ENCODE peak calls at places on chromosomes 5 and 9, in ten cellular contexts. J is uterus, M is heart left ventricle, A is GM12878, X is ovary, F is IMR-90, V is A549, E is endothelial cell of umbilical vein, C is HCT116, R is transverse colon. K is an unnamed sample.

GRCh38 chr5:116573617-116574431 is 799 bp downstream of the SEMA6A start:
- DNase-seq in A (no peak), F (no peak), C (no peak), E (peak), R (peak), V (peak), J (no peak), X (peak), M (no peak), K (no peak)

GRCh38 chr9:79801459-79801858 is 229.7 kb downstream of the TLE4 start:
- DNase-seq in F (no peak), A (no peak), E (peak), R (no peak), X (no peak), V (no peak), M (no peak), J (no peak), C (no peak), K (no peak)

GRCh38 chr5:147578228-147579024 is 68.6 kb upstream of the DPYSL3 start:
- DNase-seq in M (no peak), A (no peak), F (peak), E (peak), V (peak), R (no peak), X (no peak), J (no peak), C (peak), K (no peak)

GRCh38 chr9:89160797-89161196 is 17.8 kb downstream of the SHC3 start:
- DNase-seq in C (no peak), X (no peak), A (no peak), R (no peak), M (no peak), F (no peak), V (no peak), E (no peak), J (no peak), K (no peak)

GRCh38 chr5:82909816-82910215 is 167.4 kb downstream of the TMEM167A start:
- DNase-seq in M (no peak), J (no peak), X (no peak), R (no peak), A (no peak), E (no peak), C (no peak), F (no peak), V (no peak), K (no peak)

GRCh38 chr9:14719231-14719923 is 3.2 kb downstream of the CER1 start:
- DNase-seq in C (no peak), F (no peak), E (no peak), J (no peak), A (no peak), V (no peak), X (no peak), R (no peak), M (no peak), K (no peak)

GRCh38 chr9:132698989-132699388 is 28.7 kb downstream of the GTF3C4 start:
- DNase-seq in J (no peak), M (no peak), R (peak), E (peak), V (no peak), F (no peak), A (no peak), C (no peak), X (no peak), K (no peak)

GRCh38 chr5:108735790-108736189 is 11.9 kb upstream of the FER start:
- DNase-seq in J (no peak), F (peak), A (no peak), M (no peak), C (no peak), E (peak), R (no peak), V (no peak), X (no peak), K (no peak)

GRCh38 chr9:117768740-117769400 is 64.7 kb downstream of the TLR4 start:
- DNase-seq in F (no peak), V (no peak), J (no peak), R (no peak), X (no peak), E (no peak), A (no peak), M (no peak), C (no peak), K (no peak)

GRCh38 chr5:54743997-54744788 is 226.6 kb downstream of the SNX18 start:
- DNase-seq in F (peak), E (peak), M (no peak), R (peak), J (no peak), C (no peak), A (peak), X (no peak), V (no peak), K (no peak)

GRCh38 chr5:447501-447900 is 4.5 kb downstream of the EXOC3 start:
- DNase-seq in X (peak), M (no peak), E (no peak), V (no peak), A (no peak), C (no peak), R (no peak), F (no peak), J (no peak), K (no peak)

GRCh38 chr5:445591-445990 is 2.6 kb downstream of the EXOC3 start:
- DNase-seq in X (no peak), V (no peak), R (no peak), F (no peak), M (no peak), A (no peak), J (peak), E (no peak), C (no peak), K (no peak)

GRCh38 chr5:446066-446725 is 3.2 kb downstream of the EXOC3 start:
- DNase-seq in C (no peak), X (peak), V (no peak), J (no peak), F (no peak), R (peak), E (no peak), A (no peak), M (no peak), K (no peak)

GRCh38 chr5:448061-448765 is 5.2 kb downstream of the EXOC3 start:
- DNase-seq in M (peak), C (no peak), R (peak), E (no peak), F (no peak), A (no peak), J (no peak), X (peak), V (no peak), K (peak)

DNA sequence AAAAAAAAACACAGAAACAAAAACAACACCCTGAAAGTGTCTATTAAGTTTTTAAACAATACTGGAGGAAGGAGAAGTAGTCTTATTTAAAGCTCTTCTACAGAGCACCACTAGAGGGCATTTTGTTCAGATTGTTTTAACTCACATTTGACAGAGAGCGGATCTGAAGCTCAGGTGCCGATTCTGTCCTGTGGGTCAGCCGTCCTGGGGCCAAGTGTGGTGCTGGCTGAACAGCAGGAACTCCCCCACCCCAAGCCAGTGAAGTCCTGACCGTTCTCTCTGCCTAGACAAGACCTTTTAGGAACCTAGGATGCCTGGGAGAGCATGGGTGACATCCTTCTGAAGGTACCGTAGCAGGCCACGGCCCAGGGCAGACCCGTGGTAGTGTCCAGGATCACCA is 3.9 kb downstream of the EXOC3 start:
- DNase-seq in X (peak), V (peak), E (peak), R (peak), C (peak), M (no peak), A (no peak), J (no peak), F (peak), K (no peak)
- TF ChIP-seq CTCF in X (no peak), V (peak), E (peak), R (peak), C (peak), M (peak), A (peak), J (no peak), F (peak), K (peak)

DNA sequence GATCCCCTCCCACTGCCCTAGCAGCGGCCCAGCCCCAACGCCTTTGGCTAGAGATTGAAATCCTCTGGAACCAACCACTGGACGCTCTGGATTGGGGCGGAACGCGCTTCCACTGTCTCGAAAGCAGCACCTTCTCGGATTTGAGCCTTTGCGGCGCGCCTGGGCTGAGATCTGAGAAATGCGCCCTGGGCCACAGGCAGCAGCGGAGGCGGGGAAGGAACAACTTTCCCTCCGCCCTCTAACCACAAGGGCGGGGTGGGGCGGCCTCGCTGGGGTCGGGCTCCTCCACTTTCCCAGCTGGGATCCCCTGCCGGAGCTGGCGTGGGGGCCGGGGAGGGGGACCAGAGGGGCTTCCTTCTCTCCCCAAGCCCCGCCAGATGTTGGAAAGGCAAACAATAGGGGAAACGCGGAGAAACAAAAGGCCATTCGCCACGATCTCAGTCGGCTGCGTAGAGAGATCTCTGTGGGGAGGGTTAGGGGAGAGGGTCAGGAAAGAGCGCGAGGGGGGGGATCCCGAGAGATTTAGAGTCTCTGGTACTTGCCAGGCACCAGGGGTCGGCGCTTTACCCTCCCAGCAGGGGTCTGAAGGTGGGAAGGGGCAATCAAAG is 1.2 kb downstream of the MOB3B start:
- DNase-seq in A (no peak), E (peak), M (peak), F (peak), V (no peak), C (no peak), X (peak), J (peak), R (peak), K (peak)
- TF ChIP-seq POLR2A in A (no peak), E (no peak), M (no peak), F (no peak), V (no peak), C (no peak), X (peak), J (peak), R (peak), K (peak)

GRCh38 chr9:101566904-101567724 is 27.7 kb downstream of the PPP3R2 start:
- DNase-seq in E (peak), A (no peak), M (no peak), F (peak), X (no peak), V (peak), R (no peak), J (no peak), C (peak), K (no peak)
- TF ChIP-seq CTCF in E (peak), A (peak), M (no peak), F (peak), X (no peak), V (peak), R (peak), J (no peak), C (peak), K (no peak)

DNA sequence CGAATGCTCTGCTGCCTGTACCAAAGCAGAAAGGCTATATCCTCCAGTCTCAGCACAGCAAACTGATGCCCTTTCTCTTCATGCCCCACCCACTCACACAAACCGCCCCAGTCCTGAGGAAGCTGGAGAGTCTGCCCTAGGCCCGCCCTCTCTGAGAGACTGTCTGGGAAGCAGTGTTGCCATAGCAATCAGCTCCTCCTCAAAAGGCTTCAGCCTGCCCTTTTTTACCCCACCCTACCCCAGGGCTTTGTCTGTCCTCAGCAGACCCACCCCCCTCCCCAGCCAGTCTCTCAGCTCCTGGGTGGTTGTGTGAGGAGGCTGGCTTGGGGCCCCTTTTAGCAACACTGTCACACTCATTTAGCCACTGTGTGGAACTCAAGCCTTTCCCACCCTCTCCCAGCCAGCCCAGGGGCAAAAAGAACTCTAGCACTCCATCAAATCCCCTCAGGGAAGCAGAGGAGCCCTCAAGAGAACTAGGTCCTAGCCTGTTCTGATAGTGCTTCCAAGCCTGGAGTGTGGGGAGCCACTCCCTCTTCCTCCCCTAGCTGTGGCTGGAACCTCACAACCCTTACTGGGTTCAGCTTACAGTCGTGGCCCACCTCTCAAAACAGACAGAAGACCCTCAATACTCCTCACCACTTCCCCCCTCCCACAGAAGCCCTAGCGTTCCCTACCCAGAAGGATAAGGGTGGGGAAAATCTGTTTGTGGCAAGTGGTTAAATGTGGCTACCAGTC is 1.4 kb downstream of the ATOSB start:
- DNase-seq in C (peak), V (no peak), E (peak), A (no peak), M (peak), R (peak), J (peak), X (peak), F (peak), K (peak)
- TF ChIP-seq POLR2A in C (no peak), V (no peak), E (no peak), A (no peak), M (no peak), R (no peak), J (no peak), X (no peak), F (peak), K (no peak)

DNA sequence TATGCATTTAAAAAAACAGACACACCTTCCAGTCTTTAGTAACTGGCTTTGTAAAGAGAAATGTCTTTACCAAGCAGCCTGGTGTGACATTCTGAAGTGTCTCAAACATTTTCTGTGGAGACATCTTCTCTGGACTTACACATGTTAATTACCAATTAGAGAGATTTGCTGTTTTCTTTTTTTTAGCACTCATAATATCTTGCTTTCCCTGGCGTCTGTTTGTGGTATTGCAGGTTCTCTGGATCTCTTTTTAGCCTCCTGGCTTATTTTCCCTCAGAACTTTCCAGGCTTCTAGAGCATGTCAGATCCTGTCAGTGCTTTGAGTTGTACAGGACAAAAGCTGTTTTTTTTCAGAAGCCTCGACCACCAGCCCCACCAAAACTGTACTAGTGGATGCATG is 92.5 kb downstream of the MSX2 start:
- DNase-seq in C (no peak), X (no peak), J (no peak), R (no peak), A (no peak), V (no peak), F (no peak), E (no peak), M (no peak), K (no peak)
- TF ChIP-seq CTCF in C (peak), X (no peak), J (no peak), R (no peak), A (no peak), V (no peak), F (no peak), E (no peak), M (no peak), K (peak)

DNA sequence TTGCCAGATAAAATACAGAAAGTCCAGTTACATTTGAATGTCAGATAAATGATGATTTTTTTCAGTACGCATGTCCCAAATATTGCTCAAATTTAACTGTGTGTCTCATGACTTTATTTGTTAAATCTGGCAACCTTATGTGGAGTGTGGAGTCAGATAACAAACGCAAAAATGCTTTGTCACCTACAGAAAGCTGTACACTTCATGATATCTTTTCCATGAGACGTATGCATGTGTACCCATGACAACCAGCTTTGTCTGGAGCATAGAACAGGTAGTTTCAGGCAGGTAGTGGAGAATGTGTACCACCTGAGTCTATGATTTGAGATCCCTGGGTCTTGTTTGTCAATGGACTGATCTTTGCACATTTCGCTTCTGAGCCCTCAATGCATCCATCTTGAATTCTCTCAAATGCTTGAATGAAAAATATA is 105.5 kb upstream of the CPEB4 start:
- DNase-seq in M (no peak), E (no peak), R (no peak), X (no peak), C (no peak), V (no peak), F (no peak), A (no peak), J (no peak), K (no peak)
- TF ChIP-seq POLR2A in M (no peak), E (no peak), R (no peak), X (no peak), C (no peak), V (no peak), F (no peak), A (no peak), J (no peak), K (no peak)

DNA sequence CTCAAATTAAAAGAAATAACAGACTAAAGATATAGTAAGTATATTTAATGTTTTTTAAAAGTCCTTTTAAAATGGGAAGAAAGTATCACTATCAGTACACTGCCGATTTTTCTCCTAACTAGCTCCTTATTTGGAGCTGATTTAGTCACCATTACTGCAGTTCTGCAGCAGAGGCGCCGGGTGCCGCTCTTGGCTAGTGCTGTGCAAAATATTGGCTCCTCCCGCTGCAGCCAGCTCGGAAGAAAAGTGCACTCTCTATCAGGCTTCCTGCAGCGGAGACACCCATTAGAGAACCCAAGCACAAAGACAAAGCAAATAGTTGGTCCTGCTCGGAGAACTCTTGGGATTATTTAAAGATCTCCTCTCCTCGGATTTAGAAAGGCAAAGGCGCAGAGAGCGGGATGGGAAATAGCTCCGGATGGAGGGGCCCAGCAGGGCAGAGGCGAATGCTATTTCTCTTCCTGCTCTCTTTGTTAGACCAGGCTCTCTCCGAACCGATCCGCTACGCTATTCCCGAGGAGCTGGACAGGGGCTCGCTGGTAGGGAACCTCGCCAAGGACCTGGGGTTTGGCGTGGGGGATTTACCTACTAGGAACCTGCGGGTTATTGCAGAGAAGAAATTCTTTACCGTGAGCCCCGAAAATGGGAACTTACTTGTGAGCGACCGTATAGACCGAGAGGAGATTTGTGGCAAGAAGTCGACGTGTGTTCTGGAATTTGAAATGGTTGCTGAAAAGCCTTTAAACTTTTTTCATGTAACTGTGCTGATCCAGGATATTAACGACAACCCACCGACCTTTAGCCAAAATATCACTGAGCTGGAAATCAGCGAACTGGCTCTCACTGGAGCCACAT is at the start of gene PCDHGB3:
- DNase-seq in V (no peak), M (peak), F (peak), E (peak), C (no peak), R (peak), X (no peak), J (no peak), A (no peak), K (no peak)
- TF ChIP-seq CTCF in V (peak), M (peak), F (peak), E (no peak), C (no peak), R (peak), X (no peak), J (no peak), A (peak), K (peak)

GRCh38 chr5:10307206-10308148 is at the start of gene CMBL:
- DNase-seq in A (no peak), C (peak), E (peak), F (peak), X (peak), M (peak), V (no peak), R (peak), J (peak), K (peak)
- TF ChIP-seq POLR2A in A (peak), C (peak), E (peak), F (no peak), X (no peak), M (no peak), V (peak), R (peak), J (peak), K (no peak)

GRCh38 chr9:108671156-108671555 is 184.6 kb downstream of the ACTL7B start:
- DNase-seq in R (no peak), F (peak), X (no peak), C (peak), E (no peak), M (no peak), V (peak), J (no peak), A (no peak), K (no peak)
- TF ChIP-seq CTCF in R (no peak), F (peak), X (no peak), C (peak), E (no peak), M (no peak), V (peak), J (no peak), A (no peak), K (no peak)